ENCODE peak calls at places on chromosome X, in six cellular contexts. Z is SK-N-SH, S is transverse colon, U is H1, C is spleen, K is K562. M is an unnamed sample.
A peak's percentile ranks its signal among the peaks of the same experiment; 100 is the strongest.

GRCh38 chrX:2664497-2664896 is 26.6 kb upstream of the CD99 start:
- DNase-seq in S (no peak), K (no peak), C (no peak), Z (no peak), U (no peak), M (no peak)

GRCh38 chrX:19721726-19722370 is 165.6 kb downstream of the SH3KBP1 start:
- DNase-seq in C (no peak), S (no peak), K (no peak), Z (no peak), U (no peak), M (peak; percentile 66)

GRCh38 chrX:143058096-143058495 is 32.4 kb downstream of the SPANXN4 start:
- DNase-seq in S (no peak), K (no peak), C (no peak), U (no peak), Z (no peak), M (no peak)

GRCh38 chrX:14630724-14631123 is 101.4 kb downstream of the GLRA2 start:
- DNase-seq in K (no peak), U (no peak), Z (no peak), S (no peak), C (no peak), M (no peak)

GRCh38 chrX:12076046-12076445 is 62.2 kb upstream of the FRMPD4 start:
- DNase-seq in Z (no peak), U (no peak), C (no peak), S (no peak), K (no peak), M (no peak)

GRCh38 chrX:16087081-16087480 is 36.3 kb upstream of the GRPR start:
- DNase-seq in S (no peak), Z (no peak), K (no peak), U (no peak), C (no peak), M (no peak)

GRCh38 chrX:120223374-120223773 is 27.2 kb upstream of the ZBTB33 start:
- DNase-seq in U (no peak), S (no peak), Z (no peak), C (peak; percentile 71), K (no peak), M (no peak)

GRCh38 chrX:20595928-20596550 is 329.3 kb upstream of the RPS6KA3 start:
- DNase-seq in U (no peak), K (no peak), S (no peak), C (no peak), Z (no peak), M (no peak)

GRCh38 chrX:103831803-103832544 is at the start of gene RAB9B:
- DNase-seq in S (peak; percentile 68), C (peak; percentile 87), K (peak; percentile 3), U (no peak), Z (peak; percentile 83), M (peak; percentile 64)

GRCh38 chrX:50838820-50839600 is 25.0 kb upstream of the SHROOM4 start:
- DNase-seq in C (no peak), K (no peak), Z (no peak), S (no peak), U (no peak), M (no peak)

GRCh38 chrX:140502491-140503229 is 2.2 kb downstream of the SOX3 start:
- DNase-seq in Z (peak; percentile 6), S (no peak), K (no peak), U (no peak), C (no peak), M (no peak)

GRCh38 chrX:131752493-131753198 is 208.8 kb downstream of the OR13H1 start:
- DNase-seq in S (peak; percentile 89), Z (peak; percentile 14), K (no peak), C (peak; percentile 84), U (no peak), M (no peak)

GRCh38 chrX:56564921-56565861 is 1.8 kb downstream of the UBQLN2 start:
- DNase-seq in C (peak; percentile 65), U (no peak), K (peak; percentile 4), S (no peak), Z (peak; percentile 24), M (peak; percentile 9)

GRCh38 chrX:78111140-78111931 is 7.3 kb downstream of the PGK1 start:
- DNase-seq in Z (no peak), K (no peak), U (no peak), S (peak; percentile 16), C (no peak), M (no peak)

GRCh38 chrX:151984891-151985290 is 10.4 kb upstream of the GABRE start:
- DNase-seq in U (no peak), S (no peak), Z (no peak), K (no peak), C (no peak), M (no peak)

GRCh38 chrX:100410083-100410590 is at the start of gene PCDH19:
- DNase-seq in U (no peak), S (peak; percentile 42), K (no peak), C (peak; percentile 81), Z (peak; percentile 86), M (no peak)

GRCh38 chrX:20988118-20988517 is 386.1 kb upstream of the CNKSR2 start:
- DNase-seq in S (no peak), K (no peak), Z (no peak), C (no peak), U (no peak), M (no peak)

GRCh38 chrX:89124985-89125384 is 378.0 kb downstream of the CPXCR1 start:
- DNase-seq in K (no peak), U (no peak), Z (no peak), S (no peak), C (no peak), M (no peak)

GRCh38 chrX:46294234-46294633 is 251.0 kb downstream of the ZNF674 start:
- DNase-seq in S (no peak), C (no peak), K (no peak), U (no peak), Z (no peak), M (no peak)

GRCh38 chrX:1400731-1401471 is 9.0 kb upstream of the SLC25A6 start:
- DNase-seq in Z (no peak), C (peak; percentile 52), S (no peak), U (peak; percentile 91), K (no peak), M (no peak)

GRCh38 chrX:57573754-57574153 is 18.1 kb upstream of the ZXDB start:
- DNase-seq in K (no peak), C (no peak), U (no peak), S (no peak), Z (no peak), M (no peak)

GRCh38 chrX:30577362-30577961 is at the start of gene TASL:
- DNase-seq in Z (no peak), S (peak; percentile 23), C (no peak), U (no peak), K (no peak), M (no peak)

GRCh38 chrX:63963382-63963781 is 178.4 kb upstream of the ARHGEF9 start:
- DNase-seq in Z (no peak), U (no peak), C (no peak), K (no peak), S (no peak), M (no peak)

GRCh38 chrX:71919886-71920285 is 9.2 kb downstream of the NHSL2 start:
- DNase-seq in Z (no peak), K (no peak), C (no peak), S (no peak), U (no peak), M (no peak)

GRCh38 chrX:97685753-97686152 is 802.0 kb downstream of the RPA4 start:
- DNase-seq in U (no peak), Z (peak; percentile 41), K (peak; percentile 6), C (no peak), S (no peak), M (no peak)

GRCh38 chrX:18377802-18378201 is 23.3 kb upstream of the SCML2 start:
- DNase-seq in S (peak; percentile 18), C (no peak), Z (peak; percentile 46), K (peak; percentile 22), U (no peak), M (no peak)

GRCh38 chrX:36436286-36436860 is 516.8 kb downstream of the CFAP47 start:
- DNase-seq in U (no peak), S (no peak), K (no peak), Z (no peak), C (no peak), M (no peak)

GRCh38 chrX:132041016-132041415 is 17.9 kb downstream of the STK26 start:
- DNase-seq in Z (no peak), C (no peak), U (no peak), S (no peak), K (no peak), M (no peak)

GRCh38 chrX:103733017-103733416 is 22.3 kb downstream of the TMEM31 start:
- DNase-seq in K (no peak), C (no peak), S (no peak), Z (no peak), U (no peak), M (no peak)

GRCh38 chrX:17459008-17459407 is 84.0 kb downstream of the NHS start:
- DNase-seq in U (no peak), C (no peak), K (no peak), S (no peak), Z (no peak), M (no peak)

GRCh38 chrX:53223068-53223693 is 1.8 kb downstream of the KDM5C start:
- DNase-seq in Z (no peak), U (no peak), K (no peak), C (no peak), S (peak; percentile 26), M (no peak)
- TF ChIP-seq CTCF in Z (no peak), U (peak; percentile 22), K (peak; percentile 8), C (no peak), S (no peak), M (no peak)

GRCh38 chrX:40300286-40300890 is 202.6 kb upstream of the BCOR start:
- DNase-seq in C (no peak), K (no peak), S (no peak), U (no peak), Z (no peak), M (no peak)
- H3K4me1 ChIP-seq in C (no peaks in the 10 kb centered on the region), K (peaks cover 10% of the 10 kb centered on the region), S (no peaks in the 10 kb centered on the region), U (peaks cover 2% of the 10 kb centered on the region), Z (no peaks in the 10 kb centered on the region), M (no peaks in the 10 kb centered on the region)

GRCh38 chrX:54639346-54640102 is 109.5 kb downstream of the GNL3L start:
- DNase-seq in U (peak; percentile 82), C (peak; percentile 97), K (peak; percentile 87), Z (peak; percentile 76), S (peak; percentile 94), M (peak; percentile 92)

GRCh38 chrX:54640721-54641120 is 110.7 kb downstream of the GNL3L start:
- DNase-seq in U (no peak), S (no peak), Z (no peak), K (no peak), C (no peak), M (no peak)

GRCh38 chrX:54641530-54641929 is 111.5 kb downstream of the GNL3L start:
- DNase-seq in K (no peak), Z (no peak), U (no peak), C (no peak), S (no peak), M (no peak)

GRCh38 chrX:54639018-54639345 is 109.0 kb downstream of the GNL3L start:
- DNase-seq in Z (no peak), U (no peak), C (no peak), K (no peak), S (no peak), M (no peak)

DNA sequence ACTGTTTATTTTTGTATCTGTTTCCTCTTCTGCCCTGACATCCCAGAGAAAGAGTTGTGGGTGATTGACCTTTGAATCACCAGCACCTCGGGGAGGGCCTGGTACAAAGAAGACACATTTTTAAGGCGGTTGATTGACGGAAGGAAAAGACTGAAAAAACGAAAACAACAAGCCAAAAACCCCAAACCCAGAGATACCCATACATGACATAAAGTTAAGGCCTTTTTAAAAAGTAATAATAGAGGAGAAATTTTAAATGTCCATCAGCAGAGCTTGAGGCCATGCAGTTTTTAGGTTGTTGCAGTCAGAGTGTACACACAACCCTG is 110.0 kb downstream of the GNL3L start:
- DNase-seq in C (no peak), U (no peak), K (peak; percentile 3), Z (no peak), S (no peak), M (no peak)
- TF ChIP-seq POLR2AphosphoS5 in C (no peak), U (no peak), K (no peak), Z (no peak), S (no peak), M (no peak)

GRCh38 chrX:136035663-136036062 is 50.4 kb downstream of the SLC9A6 start:
- DNase-seq in K (no peak), U (no peak), Z (no peak), S (no peak), C (no peak), M (no peak)
- TF ChIP-seq CTCF in K (no peak), U (no peak), Z (no peak), S (no peak), C (no peak), M (no peak)

M was measured in upper lobe of left lung.